ENCODE peak calls at places on chromosomes 13 and 19, in four cellular contexts. One of them, this sample, is unnamed. For H3K36me3, the result is how much of the 10 kb centered on the place peaks cover.

GRCh38 chr13:31594056-31594455 is 145.3 kb upstream of the RXFP2 start:
- DNase-seq in breast epithelium: no peak
- DNase-seq in OCI-LY7: no peak
- DNase-seq in cardiac muscle cell: no peak
- DNase-seq in this sample: no peak

GRCh38 chr13:25911020-25911419 is 140.8 kb downstream of the SHISA2 start:
- DNase-seq in cardiac muscle cell: no peak
- DNase-seq in breast epithelium: no peak
- DNase-seq in OCI-LY7: no peak
- DNase-seq in this sample: no peak

GRCh38 chr19:40799558-40800338 is 757 bp downstream of the EGLN2 start:
- DNase-seq in cardiac muscle cell: peak
- DNase-seq in breast epithelium: no peak
- DNase-seq in OCI-LY7: peak
- DNase-seq in this sample: no peak

GRCh38 chr13:89361909-89362308 is 1690.7 kb downstream of the SLITRK5 start:
- DNase-seq in breast epithelium: no peak
- DNase-seq in OCI-LY7: no peak
- DNase-seq in cardiac muscle cell: no peak
- DNase-seq in this sample: no peak

GRCh38 chr13:39250440-39250839 is 212.2 kb downstream of the NHLRC3 start:
- DNase-seq in cardiac muscle cell: peak
- DNase-seq in breast epithelium: no peak
- DNase-seq in OCI-LY7: no peak
- DNase-seq in this sample: no peak

GRCh38 chr13:102771298-102772041 is 2.1 kb downstream of the TEX30 start:
- DNase-seq in breast epithelium: no peak
- DNase-seq in cardiac muscle cell: no peak
- DNase-seq in OCI-LY7: no peak
- DNase-seq in this sample: no peak

GRCh38 chr19:6767357-6768235 is at the start of gene SH2D3A:
- DNase-seq in cardiac muscle cell: peak
- DNase-seq in OCI-LY7: peak
- DNase-seq in breast epithelium: peak
- DNase-seq in this sample: peak

GRCh38 chr19:3057275-3057714 is 5.0 kb downstream of the TLE5 start:
- DNase-seq in cardiac muscle cell: no peak
- DNase-seq in breast epithelium: peak
- DNase-seq in OCI-LY7: no peak
- DNase-seq in this sample: no peak

GRCh38 chr13:48006396-48006795 is 5.3 kb upstream of the SUCLA2 start:
- DNase-seq in cardiac muscle cell: no peak
- DNase-seq in breast epithelium: no peak
- DNase-seq in OCI-LY7: no peak
- DNase-seq in this sample: no peak

GRCh38 chr19:40313229-40313983 is 28.3 kb upstream of the AKT2 start:
- DNase-seq in OCI-LY7: no peak
- DNase-seq in breast epithelium: no peak
- DNase-seq in cardiac muscle cell: no peak
- DNase-seq in this sample: no peak

GRCh38 chr13:41909524-41909923 is 51.4 kb downstream of the VWA8 start:
- DNase-seq in cardiac muscle cell: no peak
- DNase-seq in OCI-LY7: no peak
- DNase-seq in breast epithelium: no peak
- DNase-seq in this sample: no peak

GRCh38 chr19:1168562-1168873 is 5.5 kb downstream of the SBNO2 start:
- DNase-seq in OCI-LY7: no peak
- DNase-seq in breast epithelium: no peak
- DNase-seq in cardiac muscle cell: no peak
- DNase-seq in this sample: no peak
- H3K4me3 ChIP-seq in OCI-LY7: no peak
- H3K4me3 ChIP-seq in breast epithelium: peak
- H3K4me3 ChIP-seq in cardiac muscle cell: no peak
- H3K4me3 ChIP-seq in this sample: no peak

DNA sequence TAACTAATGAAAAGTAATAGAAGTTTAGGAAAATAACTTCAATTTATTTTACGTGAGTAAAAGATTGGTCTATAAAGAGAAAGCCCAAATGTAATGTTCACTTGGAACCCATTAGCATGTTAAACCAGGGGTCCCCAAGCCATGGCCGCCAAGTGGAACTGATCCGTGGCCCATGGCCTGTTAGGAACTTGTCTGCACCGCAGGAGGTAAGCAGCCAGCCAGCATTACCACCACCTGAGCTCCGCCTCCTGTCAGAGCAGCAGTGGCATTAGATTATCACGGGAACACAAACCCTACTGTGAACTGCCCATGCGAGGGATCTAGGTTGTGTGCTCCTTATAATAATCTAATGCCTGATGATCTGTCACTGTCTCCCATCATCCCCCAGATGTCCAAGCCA is 818.7 kb upstream of the GPC6 start:
- DNase-seq in breast epithelium: no peak
- DNase-seq in OCI-LY7: no peak
- DNase-seq in cardiac muscle cell: no peak
- DNase-seq in this sample: no peak
- H3K27ac ChIP-seq in breast epithelium: no peak
- H3K27ac ChIP-seq in OCI-LY7: no peak
- H3K27ac ChIP-seq in cardiac muscle cell: no peak
- H3K27ac ChIP-seq in this sample: no peak

DNA sequence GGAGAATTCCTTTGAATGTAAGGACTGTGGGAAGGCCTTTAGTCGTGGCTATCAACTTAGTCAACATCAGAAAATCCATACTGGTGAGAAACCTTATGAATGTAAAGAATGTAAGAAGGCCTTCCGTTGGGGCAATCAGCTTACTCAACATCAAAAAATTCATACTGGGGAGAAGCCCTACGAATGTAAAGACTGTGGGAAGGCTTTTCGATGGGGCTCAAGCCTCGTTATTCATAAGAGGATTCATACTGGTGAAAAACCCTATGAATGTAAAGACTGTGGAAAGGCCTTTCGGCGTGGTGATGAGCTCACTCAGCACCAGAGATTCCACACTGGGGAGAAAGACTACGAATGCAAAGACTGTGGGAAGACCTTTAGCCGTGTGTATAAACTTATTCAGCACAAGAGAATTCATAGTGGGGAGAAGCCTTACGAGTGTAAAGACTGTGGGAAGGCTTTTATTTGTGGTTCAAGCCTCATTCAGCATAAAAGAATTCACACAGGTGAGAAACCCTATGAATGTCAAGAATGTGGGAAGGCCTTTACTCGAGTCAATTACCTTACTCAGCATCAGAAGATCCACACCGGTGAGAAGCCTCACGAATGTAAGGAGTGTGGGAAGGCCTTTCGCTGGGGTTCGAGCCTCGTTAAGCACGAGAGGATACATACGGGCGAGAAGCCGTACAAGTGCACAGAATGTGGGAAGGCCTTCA is 39.2 kb downstream of the ZNF331 start:
- DNase-seq in OCI-LY7: no peak
- DNase-seq in cardiac muscle cell: no peak
- DNase-seq in breast epithelium: no peak
- DNase-seq in this sample: no peak
- H3K36me3 ChIP-seq in OCI-LY7: half or more
- H3K36me3 ChIP-seq in cardiac muscle cell: under half
- H3K36me3 ChIP-seq in breast epithelium: under half
- H3K36me3 ChIP-seq in this sample: half or more

DNA sequence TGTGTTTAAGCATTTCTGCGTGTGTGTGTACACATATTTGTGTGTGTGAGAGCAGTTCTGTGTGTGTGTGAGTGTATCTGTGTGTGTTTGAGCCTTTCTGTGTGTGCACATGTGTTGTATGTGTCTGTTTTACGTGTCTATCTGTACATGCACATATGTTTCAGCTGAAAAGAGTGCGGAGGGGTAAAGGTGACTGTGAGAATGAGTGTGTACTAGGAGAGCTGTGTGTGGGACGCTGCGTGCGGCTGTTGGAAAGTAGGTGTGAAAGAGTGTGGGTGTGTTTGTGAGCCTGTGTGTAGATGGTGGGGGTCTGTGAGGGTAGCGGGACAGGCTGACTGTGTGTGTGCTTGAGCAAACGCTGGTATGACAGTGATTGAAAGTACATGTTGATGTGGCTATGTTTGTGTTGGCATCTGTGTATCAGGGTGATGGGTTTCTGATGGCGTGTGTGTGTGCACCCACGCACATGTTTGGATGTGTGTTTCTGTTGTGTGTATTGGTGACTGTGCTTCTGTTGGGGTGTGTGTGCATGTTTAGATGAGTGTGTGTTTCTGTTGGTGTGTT is 7.5 kb upstream of the TPM4 start:
- DNase-seq in cardiac muscle cell: no peak
- DNase-seq in OCI-LY7: no peak
- DNase-seq in breast epithelium: no peak
- DNase-seq in this sample: no peak
- H3K4me3 ChIP-seq in cardiac muscle cell: no peak
- H3K4me3 ChIP-seq in OCI-LY7: no peak
- H3K4me3 ChIP-seq in breast epithelium: peak
- H3K4me3 ChIP-seq in this sample: no peak

DNA sequence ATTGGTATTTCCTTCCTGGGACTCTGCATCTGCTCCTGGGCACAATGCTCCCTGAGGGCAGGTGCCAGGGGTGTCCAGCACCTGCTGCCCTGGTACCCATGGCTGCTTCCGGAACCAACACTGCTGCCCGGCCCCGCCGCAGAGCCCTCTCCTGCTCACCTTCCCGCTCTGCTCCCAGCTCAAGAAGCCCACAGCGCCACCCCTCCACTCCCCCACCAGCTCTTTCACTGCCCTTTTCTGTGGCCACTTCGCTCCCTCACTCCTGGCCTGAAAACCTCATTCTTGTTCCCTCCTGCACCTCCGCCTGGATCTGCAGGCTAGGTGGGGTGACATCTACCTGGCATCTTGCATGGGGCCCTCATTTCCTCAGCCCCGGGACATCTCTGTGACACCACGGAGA is 6.4 kb downstream of the ZNF787 start:
- DNase-seq in cardiac muscle cell: no peak
- DNase-seq in OCI-LY7: no peak
- DNase-seq in breast epithelium: no peak
- DNase-seq in this sample: no peak
- H3K27ac ChIP-seq in cardiac muscle cell: peak
- H3K27ac ChIP-seq in OCI-LY7: no peak
- H3K27ac ChIP-seq in breast epithelium: no peak
- H3K27ac ChIP-seq in this sample: no peak

DNA sequence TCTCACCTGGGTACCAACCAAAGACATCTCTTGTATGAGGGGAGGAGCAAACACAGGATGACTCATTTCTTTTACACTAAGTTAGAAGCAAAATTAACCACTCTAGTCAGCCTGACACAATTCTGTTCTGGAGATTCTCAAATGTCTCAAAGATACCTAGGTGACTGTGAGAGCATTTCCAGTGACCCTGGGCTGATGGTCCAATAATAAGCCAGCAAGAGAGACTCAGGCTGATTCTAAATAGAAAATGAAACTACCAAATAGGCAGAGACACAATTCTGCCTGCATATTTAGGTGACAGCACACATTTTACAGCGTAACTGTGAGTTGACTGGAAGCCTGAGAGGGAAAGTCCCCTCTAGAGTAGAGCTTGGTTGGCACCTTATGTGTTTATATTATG is 16.3 kb downstream of the ZNF91 start:
- DNase-seq in cardiac muscle cell: peak
- DNase-seq in OCI-LY7: no peak
- DNase-seq in breast epithelium: no peak
- DNase-seq in this sample: no peak
- H3K36me3 ChIP-seq in cardiac muscle cell: under half
- H3K36me3 ChIP-seq in OCI-LY7: half or more
- H3K36me3 ChIP-seq in breast epithelium: under half
- H3K36me3 ChIP-seq in this sample: half or more

This sample was measured in CD4-positive, CD25-positive, alpha-beta regulatory T cell.